ENCODE peak calls at places on chromosomes 5 and 9, in five cellular contexts. Z is chondrocyte; D is ELR; R is activated naive CD8-positive, alpha-beta T cell treated with anti-CD3 and anti-CD28 coated beads for 36 hours; A is activated CD8-positive, alpha-beta memory T cell treated with anti-CD3 and anti-CD28 coated beads for 1 hour. W is an unnamed sample.

GRCh38 chr9:108512426-108513173 is 343.2 kb downstream of the ACTL7B start:
- DNase-seq in Z (no peak), D (peak; percentile 39), R (no peak), A (no peak), W (no peak)

GRCh38 chr9:114779352-114779845 is 26.4 kb downstream of the TNFSF15 start:
- DNase-seq in Z (no peak), D (no peak), R (no peak), A (no peak), W (no peak)

GRCh38 chr9:116998305-116998704 is 311.2 kb downstream of the TRIM32 start:
- DNase-seq in Z (no peak), D (peak; percentile 5), R (no peak), A (no peak), W (no peak)

GRCh38 chr9:71567890-71568289 is 200.4 kb downstream of the CEMIP2 start:
- DNase-seq in Z (no peak), D (no peak), R (no peak), A (no peak), W (no peak)

GRCh38 chr5:9851458-9851857 is 221.3 kb upstream of the TAS2R1 start:
- DNase-seq in Z (no peak), D (peak; percentile 96), R (no peak), A (no peak), W (no peak)

GRCh38 chr9:72948906-72949582 is 3.8 kb downstream of the ALDH1A1 start:
- DNase-seq in Z (no peak), D (no peak), R (no peak), A (no peak), W (no peak)

GRCh38 chr9:87684627-87685204 is 41.2 kb upstream of the CTSL start:
- DNase-seq in Z (no peak), D (peak; percentile 61), R (no peak), A (no peak), W (no peak)

GRCh38 chr9:69016366-69017096 is 2.6 kb upstream of the PRKACG start:
- DNase-seq in Z (no peak), D (no peak), R (no peak), A (no peak), W (no peak)

GRCh38 chr5:160703547-160704189 is 148.3 kb downstream of the ATP10B start:
- DNase-seq in Z (no peak), D (no peak), R (no peak), A (no peak), W (no peak)

GRCh38 chr5:67805666-67806348 is 409.7 kb upstream of the PIK3R1 start:
- DNase-seq in Z (no peak), D (no peak), R (no peak), A (no peak), W (no peak)

GRCh38 chr5:151493599-151494136 is 46.3 kb downstream of the SLC36A1 start:
- DNase-seq in Z (no peak), D (no peak), R (no peak), A (no peak), W (no peak)

GRCh38 chr9:5481744-5482027 is 28.6 kb upstream of the PDCD1LG2 start:
- DNase-seq in Z (no peak), D (no peak), R (no peak), A (no peak), W (no peak)

GRCh38 chr9:129506892-129507291 is 114.0 kb downstream of the C9orf50 start:
- DNase-seq in Z (no peak), D (peak; percentile 50), R (no peak), A (no peak), W (no peak)

GRCh38 chr5:177607452-177608192 is 7.7 kb downstream of the B4GALT7 start:
- DNase-seq in Z (peak; percentile 96), D (peak; percentile 81), R (peak; percentile 75), A (no peak), W (no peak)

GRCh38 chr5:175107865-175108264 is 336.1 kb downstream of the DRD1 start:
- DNase-seq in Z (no peak), D (no peak), R (no peak), A (no peak), W (no peak)

GRCh38 chr9:77588319-77588937 is 59.7 kb downstream of the GNA14 start:
- DNase-seq in Z (no peak), D (peak; percentile 94), R (no peak), A (no peak), W (no peak)

GRCh38 chr5:8895599-8895998 is 650.3 kb downstream of the SEMA5A start:
- DNase-seq in Z (no peak), D (peak; percentile 1), R (no peak), A (no peak), W (no peak)

GRCh38 chr5:55471468-55471867 is 63.3 kb downstream of the PLPP1 start:
- DNase-seq in Z (no peak), D (no peak), R (no peak), A (no peak), W (no peak)

GRCh38 chr9:125214186-125214585 is 13.8 kb downstream of the RABEPK start:
- DNase-seq in Z (no peak), D (no peak), R (no peak), A (no peak), W (no peak)

GRCh38 chr5:71924325-71924724 is 182.9 kb upstream of the MAP1B start:
- DNase-seq in Z (no peak), D (peak; percentile 20), R (no peak), A (no peak), W (no peak)

GRCh38 chr5:78467744-78468357 is 107.4 kb downstream of the SCAMP1 start:
- DNase-seq in Z (no peak), D (peak; percentile 78), R (no peak), A (no peak), W (peak; percentile 1)

GRCh38 chr5:1511651-1512540 is 11.9 kb downstream of the LPCAT1 start:
- DNase-seq in Z (peak; percentile 92), D (peak; percentile 80), R (no peak), A (no peak), W (no peak)

GRCh38 chr5:163841-164240 is 27.5 kb upstream of the LRRC14B start:
- DNase-seq in Z (peak; percentile 81), D (no peak), R (no peak), A (no peak), W (no peak)

GRCh38 chr5:152092580-152092979 is 167.9 kb upstream of the GLRA1 start:
- DNase-seq in Z (no peak), D (no peak), R (no peak), A (no peak), W (no peak)

GRCh38 chr9:115883467-115884329 is 269.9 kb upstream of the PAPPA start:
- DNase-seq in Z (no peak), D (peak; percentile 68), R (no peak), A (no peak), W (no peak)

GRCh38 chr9:99005651-99006050 is 61.9 kb downstream of the COL15A1 start:
- DNase-seq in Z (no peak), D (no peak), R (no peak), A (no peak), W (no peak)

GRCh38 chr5:61228691-61229280 is 66.5 kb upstream of the SMIM15 start:
- DNase-seq in Z (no peak), D (peak; percentile 38), R (no peak), A (no peak), W (no peak)

GRCh38 chr5:68662804-68663307 is 431.0 kb upstream of the SLC30A5 start:
- DNase-seq in Z (no peak), D (no peak), R (no peak), A (no peak), W (no peak)

GRCh38 chr5:57655228-57655627 is 172.6 kb upstream of the ACTBL2 start:
- DNase-seq in Z (no peak), D (no peak), R (no peak), A (no peak), W (no peak)

GRCh38 chr5:165361143-165361542 is 1855.7 kb downstream of the MAT2B start:
- DNase-seq in Z (no peak), D (no peak), R (no peak), A (no peak), W (no peak)

GRCh38 chr5:138935466-138935865 is 60.3 kb upstream of the LRRTM2 start:
- DNase-seq in Z (peak; percentile 89), D (no peak), R (no peak), A (no peak), W (no peak)

GRCh38 chr5:142784405-142784955 is 14.3 kb downstream of the ARHGAP26 start:
- DNase-seq in Z (no peak), D (no peak), R (no peak), A (no peak), W (no peak)

GRCh38 chr5:126998201-126998631 is 32.1 kb downstream of the MARCHF3 start:
- DNase-seq in Z (no peak), D (peak; percentile 33), R (no peak), A (no peak), W (no peak)

GRCh38 chr5:137672001-137672400 is 63.9 kb downstream of the KLHL3 start:
- DNase-seq in Z (no peak), D (no peak), R (no peak), A (no peak), W (no peak)

GRCh38 chr5:460413-460700 is 17.4 kb downstream of the EXOC3 start:
- DNase-seq in Z (peak; percentile 73), D (no peak), R (no peak), A (no peak), W (no peak)

GRCh38 chr9:70806872-70807271 is 314.5 kb downstream of the TRPM3 start:
- DNase-seq in Z (no peak), D (no peak), R (no peak), A (no peak), W (no peak)

GRCh38 chr9:36456480-36457115 is 56.5 kb upstream of the RNF38 start:
- DNase-seq in Z (no peak), D (no peak), R (no peak), A (no peak), W (no peak)

GRCh38 chr5:56350595-56351170 is 117.6 kb upstream of the ANKRD55 start:
- DNase-seq in Z (no peak), D (peak; percentile 98), R (no peak), A (no peak), W (no peak)

GRCh38 chr5:144134181-144134827 is 36.2 kb downstream of the YIPF5 start:
- DNase-seq in Z (no peak), D (no peak), R (no peak), A (no peak), W (no peak)

W was measured in GF-D8.